ENCODE peak calls at places on chromosome 20, in four cellular contexts. K is CD8-positive, alpha-beta memory T cell; S is left lung; A is A549. X is an unnamed sample.

GRCh38 chr20:46852313-46852712 is 42.3 kb upstream of the EYA2 start:
- DNase-seq in K (no peak), S (no peak), A (no peak), X (no peak)

GRCh38 chr20:33306807-33307206 is 23.8 kb downstream of the BPIFB1 start:
- DNase-seq in K (no peak), S (no peak), A (no peak), X (no peak)

GRCh38 chr20:62496525-62497218 is 20.9 kb upstream of the GATA5 start:
- DNase-seq in K (no peak), S (no peak), A (no peak), X (no peak)

GRCh38 chr20:36575066-36575743 is 1.8 kb downstream of the TGIF2 start:
- DNase-seq in K (peak), S (no peak), A (peak), X (no peak)

GRCh38 chr20:23826541-23827018 is at the start of gene CST2:
- DNase-seq in K (no peak), S (no peak), A (peak), X (no peak)

GRCh38 chr20:8246701-8247100 is 114.6 kb downstream of the PLCB1 start:
- DNase-seq in K (no peak), S (no peak), A (no peak), X (no peak)

GRCh38 chr20:8568068-8568467 is 436.0 kb downstream of the PLCB1 start:
- DNase-seq in K (no peak), S (no peak), A (no peak), X (no peak)

GRCh38 chr20:19407731-19408130 is 195.3 kb downstream of the SLC24A3 start:
- DNase-seq in K (no peak), S (no peak), A (no peak), X (no peak)

GRCh38 chr20:19094959-19095541 is 117.4 kb upstream of the SLC24A3 start:
- DNase-seq in K (no peak), S (no peak), A (peak), X (no peak)

GRCh38 chr20:58905236-58905635 is 52.7 kb downstream of the GNAS start:
- DNase-seq in K (no peak), S (no peak), A (no peak), X (no peak)

GRCh38 chr20:59253779-59254319 is 46.6 kb upstream of the EDN3 start:
- DNase-seq in K (peak), S (no peak), A (no peak), X (no peak)

GRCh38 chr20:37308098-37309050 is 18.9 kb downstream of the MANBAL start:
- DNase-seq in K (no peak), S (no peak), A (no peak), X (no peak)

GRCh38 chr20:60715172-60715571 is 536.9 kb upstream of the CDH4 start:
- DNase-seq in K (no peak), S (no peak), A (peak), X (no peak)

GRCh38 chr20:47761478-47762047 is 23.7 kb downstream of the SULF2 start:
- DNase-seq in K (no peak), S (no peak), A (no peak), X (no peak)

GRCh38 chr20:21511850-21512633 is 1.8 kb downstream of the NKX2-2 start:
- DNase-seq in K (no peak), S (peak), A (no peak), X (no peak)

DNA sequence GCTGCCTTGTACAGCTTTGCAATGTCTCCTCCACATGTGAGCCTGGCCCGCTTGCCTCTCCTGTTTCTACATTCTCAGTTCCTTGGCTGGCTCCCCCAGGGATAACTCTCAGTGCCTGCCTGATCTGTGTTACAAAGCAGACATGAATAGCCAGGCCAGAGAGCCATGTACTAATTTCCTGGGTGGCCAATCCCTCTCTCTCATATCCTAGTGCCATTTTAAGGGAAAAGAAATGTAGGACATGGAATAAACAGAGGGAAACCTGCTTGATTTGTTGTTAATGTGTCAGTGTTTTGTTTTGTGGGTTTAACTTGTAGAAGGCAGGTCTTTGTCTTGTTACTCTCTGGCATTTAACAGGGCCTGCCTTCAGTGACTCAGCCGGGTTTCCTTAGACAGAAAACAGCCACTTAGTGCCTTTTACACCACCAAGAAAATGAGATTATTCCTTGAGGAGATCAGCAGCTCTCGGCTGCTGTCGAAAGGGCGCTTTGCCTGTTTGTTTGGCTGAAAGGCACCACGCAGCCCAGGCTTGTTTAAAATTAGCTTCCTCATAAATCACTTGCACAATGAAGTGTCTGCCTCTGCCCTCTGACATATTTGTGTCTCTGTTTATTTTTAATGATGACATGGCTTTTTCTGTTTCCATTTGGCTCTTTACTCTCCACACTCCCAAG is 702.7 kb downstream of the MAFB start:
- DNase-seq in K (no peak), S (peak), A (peak), X (no peak)
- H3K27ac ChIP-seq in K (no peak), S (peak), A (no peak), X (peak)

GRCh38 chr20:35173576-35174192 is 1.8 kb downstream of the PROCR start:
- DNase-seq in K (no peak), S (no peak), A (no peak), X (no peak)

GRCh38 chr20:35172434-35172806 is 548 bp downstream of the PROCR start:
- DNase-seq in K (no peak), S (no peak), A (no peak), X (no peak)

GRCh38 chr20:35171753-35172433 is at the start of gene PROCR:
- DNase-seq in K (no peak), S (peak), A (peak), X (no peak)

GRCh38 chr20:35174458-35175216 is 2.8 kb downstream of the PROCR start:
- DNase-seq in K (no peak), S (no peak), A (peak), X (no peak)

DNA sequence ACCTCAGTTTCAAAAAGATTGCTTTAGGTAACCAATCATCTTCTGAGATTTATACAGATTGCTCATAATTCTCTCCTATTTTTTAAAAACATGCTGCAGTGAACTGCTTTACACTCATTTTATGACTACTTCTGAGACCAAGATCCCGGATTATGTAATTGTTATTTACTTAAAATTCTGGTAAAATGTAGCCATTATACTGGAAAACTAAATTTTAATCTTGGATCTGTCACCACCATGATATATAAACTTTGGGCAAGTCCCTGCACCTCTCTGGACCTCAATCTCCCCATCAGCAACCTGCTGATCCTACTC is 477 bp upstream of the PROCR start:
- DNase-seq in K (no peak), S (no peak), A (no peak), X (no peak)
- H3K4me3 ChIP-seq in K (no peak), S (no peak), A (peak), X (peak)

GRCh38 chr20:2751868-2752630 is 48.4 kb downstream of the CPXM1 start:
- DNase-seq in K (peak), S (peak), A (peak), X (no peak)
- H3K27ac ChIP-seq in K (no peak), S (no peak), A (peak), X (no peak)

GRCh38 chr20:17747431-17747846 is 47.7 kb downstream of the BANF2 start:
- DNase-seq in K (no peak), S (no peak), A (peak), X (no peak)
- H3K4me3 ChIP-seq in K (no peak), S (no peak), A (no peak), X (no peak)

GRCh38 chr20:44532248-44532980 is 10.5 kb upstream of the SERINC3 start:
- DNase-seq in K (no peak), S (no peak), A (no peak), X (no peak)

GRCh38 chr20:44532981-44533331 is 11.1 kb upstream of the SERINC3 start:
- DNase-seq in K (no peak), S (no peak), A (no peak), X (no peak)

GRCh38 chr20:44536139-44536538 is 14.3 kb upstream of the SERINC3 start:
- DNase-seq in K (no peak), S (no peak), A (no peak), X (no peak)

GRCh38 chr20:44537993-44538392 is 16.1 kb upstream of the SERINC3 start:
- DNase-seq in K (no peak), S (no peak), A (no peak), X (no peak)

DNA sequence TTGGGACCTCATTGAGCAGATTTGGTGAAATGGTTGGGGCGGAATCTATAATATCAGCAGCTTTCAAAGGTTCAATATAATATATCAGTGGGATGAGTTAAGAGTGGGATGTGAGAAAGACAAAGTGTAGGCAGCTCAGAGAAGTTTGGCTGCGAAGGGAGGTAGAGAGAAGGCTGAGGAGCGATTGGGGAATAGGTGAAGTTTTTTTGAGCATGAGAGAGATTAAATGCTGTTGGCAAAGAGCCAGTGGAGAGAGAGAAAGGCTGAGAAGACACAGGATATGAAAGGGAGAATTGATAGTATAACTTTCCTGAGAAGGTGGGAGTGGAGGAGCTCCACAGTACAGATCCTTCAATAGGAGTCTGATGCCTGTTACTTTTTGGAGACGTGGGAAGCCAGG is 12.1 kb upstream of the SERINC3 start:
- DNase-seq in K (no peak), S (no peak), A (no peak), X (no peak)
- H3K27ac ChIP-seq in K (no peak), S (no peak), A (no peak), X (no peak)

GRCh38 chr20:13274311-13274965 is 53.4 kb downstream of the ISM1 start:
- DNase-seq in K (no peak), S (peak), A (no peak), X (no peak)
- H3K4me3 ChIP-seq in K (no peak), S (no peak), A (no peak), X (no peak)

GRCh38 chr20:49675368-49676151 is 38.1 kb downstream of the B4GALT5 start:
- DNase-seq in K (no peak), S (no peak), A (peak), X (no peak)

GRCh38 chr20:49674383-49675352 is 39.0 kb downstream of the B4GALT5 start:
- DNase-seq in K (no peak), S (no peak), A (peak), X (no peak)

GRCh38 chr20:49680475-49680874 is 33.2 kb downstream of the B4GALT5 start:
- DNase-seq in K (no peak), S (no peak), A (no peak), X (no peak)

GRCh38 chr20:49676581-49677291 is 36.9 kb downstream of the B4GALT5 start:
- DNase-seq in K (peak), S (no peak), A (peak), X (no peak)

DNA sequence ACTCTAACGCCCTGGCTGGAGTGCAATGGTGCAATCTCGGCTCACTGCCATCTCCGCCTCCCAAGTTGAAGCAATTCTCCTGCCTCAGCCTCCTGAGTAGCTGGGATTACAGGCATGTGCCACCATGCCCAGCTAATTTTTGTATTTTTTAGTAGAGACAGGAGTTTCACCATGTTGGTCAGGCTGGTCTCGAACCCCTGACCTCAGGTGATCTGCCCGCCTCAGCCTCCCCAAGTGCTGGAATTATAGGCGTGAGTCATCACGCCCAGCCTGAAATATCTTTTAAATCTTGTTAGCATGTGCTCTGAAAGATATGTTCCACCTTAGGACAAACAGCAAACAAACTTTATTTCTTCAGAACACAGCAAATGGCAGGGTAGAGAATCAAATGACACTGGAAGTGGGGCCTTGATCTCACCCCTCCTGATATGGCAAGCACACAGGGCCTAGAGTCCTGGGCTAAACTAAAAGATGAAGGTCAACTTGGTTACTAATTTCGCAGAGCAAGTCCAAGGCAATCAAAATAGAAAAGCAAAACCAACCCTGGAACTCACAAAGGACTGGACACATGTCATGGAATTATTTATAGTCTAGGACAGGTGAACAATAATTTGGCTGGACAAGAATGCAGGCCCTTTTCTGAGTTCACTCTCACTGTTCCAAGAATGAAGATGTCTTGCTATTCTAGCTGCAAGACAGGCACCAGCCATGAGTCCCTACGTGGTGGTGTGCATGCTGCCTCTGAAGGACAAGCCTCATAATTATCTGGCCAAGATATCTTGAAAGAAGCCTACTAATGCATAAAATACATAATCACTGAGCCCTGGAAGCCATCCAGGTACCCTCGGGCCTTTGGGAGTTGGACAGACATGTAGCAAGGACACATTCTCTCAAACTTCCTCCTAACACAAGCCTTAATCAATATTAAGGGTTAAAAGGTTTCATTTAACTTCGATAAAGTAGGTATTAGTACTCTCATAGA is 35.6 kb downstream of the B4GALT5 start:
- DNase-seq in K (no peak), S (no peak), A (no peak), X (no peak)
- H3K27ac ChIP-seq in K (peak), S (peak), A (peak), X (no peak)

X was measured in dorsolateral prefrontal cortex.